ENCODE peak calls at places on chromosomes 6 and 20, in ten cellular contexts. One of them, this sample, is unnamed.

GRCh38 chr6:35804996-35805736 is at the start of gene LHFPL5:
- DNase-seq in keratinocyte: no peak
- DNase-seq in AG04450: no peak
- DNase-seq in CD8-positive, alpha-beta T cell: peak
- DNase-seq in breast epithelium: no peak
- DNase-seq in prostate gland: no peak
- DNase-seq in heart right ventricle: peak
- DNase-seq in vagina: no peak
- DNase-seq in cardiac muscle cell: peak
- DNase-seq in adrenal gland: no peak
- DNase-seq in this sample: peak

GRCh38 chr6:75205776-75206334 is at the start of gene COL12A1:
- DNase-seq in keratinocyte: peak
- DNase-seq in AG04450: peak
- DNase-seq in CD8-positive, alpha-beta T cell: no peak
- DNase-seq in breast epithelium: peak
- DNase-seq in prostate gland: peak
- DNase-seq in heart right ventricle: peak
- DNase-seq in vagina: peak
- DNase-seq in cardiac muscle cell: peak
- DNase-seq in adrenal gland: peak
- DNase-seq in this sample: peak

GRCh38 chr6:148952147-148953041 is 205.6 kb downstream of the UST start:
- DNase-seq in keratinocyte: no peak
- DNase-seq in AG04450: no peak
- DNase-seq in CD8-positive, alpha-beta T cell: no peak
- DNase-seq in breast epithelium: no peak
- DNase-seq in prostate gland: no peak
- DNase-seq in heart right ventricle: no peak
- DNase-seq in vagina: no peak
- DNase-seq in cardiac muscle cell: no peak
- DNase-seq in adrenal gland: no peak
- DNase-seq in this sample: no peak

GRCh38 chr20:21981607-21982344 is 276.3 kb downstream of the PAX1 start:
- DNase-seq in keratinocyte: no peak
- DNase-seq in AG04450: no peak
- DNase-seq in CD8-positive, alpha-beta T cell: no peak
- DNase-seq in breast epithelium: no peak
- DNase-seq in prostate gland: no peak
- DNase-seq in heart right ventricle: no peak
- DNase-seq in vagina: no peak
- DNase-seq in cardiac muscle cell: no peak
- DNase-seq in adrenal gland: no peak
- DNase-seq in this sample: no peak

GRCh38 chr20:62977613-62978558 is 25.4 kb downstream of the SLC17A9 start:
- DNase-seq in keratinocyte: no peak
- DNase-seq in AG04450: no peak
- DNase-seq in CD8-positive, alpha-beta T cell: peak
- DNase-seq in breast epithelium: no peak
- DNase-seq in prostate gland: no peak
- DNase-seq in heart right ventricle: no peak
- DNase-seq in vagina: no peak
- DNase-seq in cardiac muscle cell: no peak
- DNase-seq in adrenal gland: no peak
- DNase-seq in this sample: peak

GRCh38 chr20:18380908-18381529 is 85.8 kb downstream of the DZANK1 start:
- DNase-seq in keratinocyte: no peak
- DNase-seq in AG04450: no peak
- DNase-seq in CD8-positive, alpha-beta T cell: no peak
- DNase-seq in breast epithelium: no peak
- DNase-seq in prostate gland: no peak
- DNase-seq in heart right ventricle: no peak
- DNase-seq in vagina: no peak
- DNase-seq in cardiac muscle cell: no peak
- DNase-seq in adrenal gland: no peak
- DNase-seq in this sample: no peak

GRCh38 chr20:46545077-46545826 is 5.2 kb downstream of the OCSTAMP start:
- DNase-seq in keratinocyte: no peak
- DNase-seq in AG04450: no peak
- DNase-seq in CD8-positive, alpha-beta T cell: no peak
- DNase-seq in breast epithelium: no peak
- DNase-seq in prostate gland: no peak
- DNase-seq in heart right ventricle: no peak
- DNase-seq in vagina: no peak
- DNase-seq in cardiac muscle cell: no peak
- DNase-seq in adrenal gland: no peak
- DNase-seq in this sample: no peak

GRCh38 chr6:46190889-46191288 is 20.1 kb upstream of the ENPP5 start:
- DNase-seq in keratinocyte: no peak
- DNase-seq in AG04450: no peak
- DNase-seq in CD8-positive, alpha-beta T cell: no peak
- DNase-seq in breast epithelium: no peak
- DNase-seq in prostate gland: no peak
- DNase-seq in heart right ventricle: no peak
- DNase-seq in vagina: no peak
- DNase-seq in cardiac muscle cell: peak
- DNase-seq in adrenal gland: no peak
- DNase-seq in this sample: no peak

GRCh38 chr6:48281217-48281616 is 170.2 kb upstream of the PTCHD4 start:
- DNase-seq in keratinocyte: no peak
- DNase-seq in AG04450: no peak
- DNase-seq in CD8-positive, alpha-beta T cell: no peak
- DNase-seq in breast epithelium: no peak
- DNase-seq in prostate gland: no peak
- DNase-seq in heart right ventricle: no peak
- DNase-seq in vagina: no peak
- DNase-seq in cardiac muscle cell: no peak
- DNase-seq in adrenal gland: no peak
- DNase-seq in this sample: no peak

GRCh38 chr6:25278914-25279747 is at the start of gene CARMIL1:
- DNase-seq in keratinocyte: no peak
- DNase-seq in AG04450: no peak
- DNase-seq in CD8-positive, alpha-beta T cell: peak
- DNase-seq in breast epithelium: peak
- DNase-seq in prostate gland: peak
- DNase-seq in heart right ventricle: peak
- DNase-seq in vagina: no peak
- DNase-seq in cardiac muscle cell: peak
- DNase-seq in adrenal gland: peak
- DNase-seq in this sample: peak

GRCh38 chr6:108497883-108498282 is 62.8 kb upstream of the FOXO3 start:
- DNase-seq in keratinocyte: no peak
- DNase-seq in AG04450: no peak
- DNase-seq in CD8-positive, alpha-beta T cell: no peak
- DNase-seq in breast epithelium: no peak
- DNase-seq in prostate gland: no peak
- DNase-seq in heart right ventricle: no peak
- DNase-seq in vagina: no peak
- DNase-seq in cardiac muscle cell: peak
- DNase-seq in adrenal gland: peak
- DNase-seq in this sample: no peak

DNA sequence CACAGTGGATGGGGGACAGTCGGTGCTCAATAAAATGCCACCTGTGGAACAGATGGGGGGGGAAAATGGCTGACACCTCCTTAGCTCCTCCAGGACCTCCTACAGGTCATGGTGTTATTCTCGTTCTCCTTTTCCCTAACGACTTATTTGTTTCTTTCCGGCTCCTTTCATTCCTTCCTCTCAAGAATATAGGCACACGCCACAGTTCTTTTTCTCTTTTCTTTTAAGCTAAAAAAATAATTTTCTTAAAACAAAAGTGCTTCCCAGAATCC is 1.4 kb upstream of the RNASET2 start:
- DNase-seq in keratinocyte: no peak
- DNase-seq in AG04450: no peak
- DNase-seq in CD8-positive, alpha-beta T cell: no peak
- DNase-seq in breast epithelium: no peak
- DNase-seq in prostate gland: no peak
- DNase-seq in heart right ventricle: no peak
- DNase-seq in vagina: no peak
- DNase-seq in cardiac muscle cell: no peak
- DNase-seq in adrenal gland: no peak
- DNase-seq in this sample: no peak
- H3K27ac ChIP-seq in keratinocyte: no peak
- H3K27ac ChIP-seq in AG04450: no peak
- H3K27ac ChIP-seq in CD8-positive, alpha-beta T cell: peak
- H3K27ac ChIP-seq in breast epithelium: peak
- H3K27ac ChIP-seq in prostate gland: peak
- H3K27ac ChIP-seq in heart right ventricle: no peak
- H3K27ac ChIP-seq in vagina: peak
- H3K27ac ChIP-seq in cardiac muscle cell: no peak
- H3K27ac ChIP-seq in adrenal gland: no peak
- H3K27ac ChIP-seq in this sample: peak

DNA sequence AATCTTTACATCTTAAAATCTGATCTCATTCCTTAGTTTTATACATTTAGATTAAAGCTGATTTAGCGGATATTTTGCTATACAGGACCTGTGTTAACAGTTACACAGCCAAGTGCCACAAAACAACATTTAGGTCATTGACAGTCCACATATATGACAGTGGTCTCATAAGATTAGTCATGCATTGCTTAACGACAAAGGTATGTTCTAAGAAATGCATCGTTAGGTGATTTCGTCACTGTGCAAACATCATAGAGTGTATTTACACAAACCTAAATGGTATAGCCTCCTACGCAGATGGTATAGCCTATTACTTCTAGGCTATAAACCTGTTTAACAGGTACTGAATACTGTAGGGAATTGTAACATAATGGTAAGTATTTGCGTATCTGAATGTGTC is 21.6 kb downstream of the ADGRG6 start:
- DNase-seq in keratinocyte: no peak
- DNase-seq in AG04450: no peak
- DNase-seq in CD8-positive, alpha-beta T cell: no peak
- DNase-seq in breast epithelium: no peak
- DNase-seq in prostate gland: no peak
- DNase-seq in heart right ventricle: no peak
- DNase-seq in vagina: no peak
- DNase-seq in cardiac muscle cell: no peak
- DNase-seq in adrenal gland: no peak
- DNase-seq in this sample: no peak
- H3K27ac ChIP-seq in keratinocyte: no peak
- H3K27ac ChIP-seq in AG04450: no peak
- H3K27ac ChIP-seq in CD8-positive, alpha-beta T cell: no peak
- H3K27ac ChIP-seq in breast epithelium: no peak
- H3K27ac ChIP-seq in prostate gland: no peak
- H3K27ac ChIP-seq in heart right ventricle: no peak
- H3K27ac ChIP-seq in vagina: no peak
- H3K27ac ChIP-seq in cardiac muscle cell: no peak
- H3K27ac ChIP-seq in adrenal gland: no peak
- H3K27ac ChIP-seq in this sample: no peak

DNA sequence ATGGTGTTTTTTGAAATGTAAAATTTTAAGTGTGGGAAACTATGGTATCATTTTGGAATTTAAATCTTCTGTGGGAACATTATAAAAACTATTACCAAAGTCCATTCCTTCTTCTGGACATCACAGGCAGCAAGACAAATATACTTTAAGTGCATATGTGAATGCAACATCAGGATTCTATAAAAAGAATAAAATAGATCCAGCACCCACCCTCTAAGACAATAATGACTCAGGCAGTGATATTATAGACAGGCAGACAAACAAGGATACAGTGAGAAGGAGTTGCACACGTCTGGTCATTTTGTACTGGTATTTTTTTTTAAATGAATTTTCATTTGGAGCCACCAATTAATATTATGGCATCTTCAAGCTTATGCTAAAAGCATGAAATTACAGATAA is 21.1 kb upstream of the NEDD9 start:
- DNase-seq in keratinocyte: no peak
- DNase-seq in AG04450: no peak
- DNase-seq in CD8-positive, alpha-beta T cell: no peak
- DNase-seq in breast epithelium: no peak
- DNase-seq in prostate gland: no peak
- DNase-seq in heart right ventricle: no peak
- DNase-seq in vagina: no peak
- DNase-seq in cardiac muscle cell: no peak
- DNase-seq in adrenal gland: no peak
- DNase-seq in this sample: no peak
- H3K27ac ChIP-seq in keratinocyte: no peak
- H3K27ac ChIP-seq in AG04450: no peak
- H3K27ac ChIP-seq in CD8-positive, alpha-beta T cell: no peak
- H3K27ac ChIP-seq in breast epithelium: no peak
- H3K27ac ChIP-seq in prostate gland: no peak
- H3K27ac ChIP-seq in heart right ventricle: no peak
- H3K27ac ChIP-seq in vagina: no peak
- H3K27ac ChIP-seq in cardiac muscle cell: no peak
- H3K27ac ChIP-seq in adrenal gland: no peak
- H3K27ac ChIP-seq in this sample: no peak

DNA sequence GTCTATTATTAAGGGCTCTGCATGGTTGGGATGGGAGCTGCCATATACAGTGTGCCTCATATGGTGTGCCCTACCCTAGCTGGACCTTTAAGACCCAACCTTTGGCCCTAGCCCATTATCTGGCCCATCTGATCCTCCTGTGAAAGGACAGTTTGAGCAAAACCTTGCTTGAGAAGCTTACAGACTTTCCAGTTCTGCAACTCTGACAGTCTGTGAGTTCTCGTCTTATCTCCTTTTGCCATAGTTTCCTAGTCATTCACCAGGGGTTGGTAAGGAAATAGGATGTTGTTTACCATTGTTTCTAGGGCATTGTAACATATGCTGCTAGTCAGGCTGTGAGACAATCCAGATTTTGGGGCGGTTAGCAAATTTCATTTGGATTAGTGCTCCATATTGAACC is 17.2 kb downstream of the CTNNBL1 start:
- DNase-seq in keratinocyte: no peak
- DNase-seq in AG04450: no peak
- DNase-seq in CD8-positive, alpha-beta T cell: no peak
- DNase-seq in breast epithelium: no peak
- DNase-seq in prostate gland: no peak
- DNase-seq in heart right ventricle: no peak
- DNase-seq in vagina: no peak
- DNase-seq in cardiac muscle cell: no peak
- DNase-seq in adrenal gland: no peak
- DNase-seq in this sample: no peak
- H3K27ac ChIP-seq in keratinocyte: no peak
- H3K27ac ChIP-seq in AG04450: no peak
- H3K27ac ChIP-seq in CD8-positive, alpha-beta T cell: no peak
- H3K27ac ChIP-seq in breast epithelium: no peak
- H3K27ac ChIP-seq in prostate gland: peak
- H3K27ac ChIP-seq in heart right ventricle: peak
- H3K27ac ChIP-seq in vagina: no peak
- H3K27ac ChIP-seq in cardiac muscle cell: no peak
- H3K27ac ChIP-seq in adrenal gland: no peak
- H3K27ac ChIP-seq in this sample: no peak

GRCh38 chr20:19588731-19589130 is 169.3 kb upstream of the RIN2 start:
- DNase-seq in keratinocyte: no peak
- DNase-seq in AG04450: no peak
- DNase-seq in CD8-positive, alpha-beta T cell: no peak
- DNase-seq in breast epithelium: no peak
- DNase-seq in prostate gland: peak
- DNase-seq in heart right ventricle: no peak
- DNase-seq in vagina: no peak
- DNase-seq in cardiac muscle cell: no peak
- DNase-seq in adrenal gland: no peak
- DNase-seq in this sample: no peak
- H3K27ac ChIP-seq in keratinocyte: no peak
- H3K27ac ChIP-seq in AG04450: no peak
- H3K27ac ChIP-seq in CD8-positive, alpha-beta T cell: no peak
- H3K27ac ChIP-seq in breast epithelium: no peak
- H3K27ac ChIP-seq in prostate gland: no peak
- H3K27ac ChIP-seq in heart right ventricle: no peak
- H3K27ac ChIP-seq in vagina: no peak
- H3K27ac ChIP-seq in cardiac muscle cell: no peak
- H3K27ac ChIP-seq in adrenal gland: no peak
- H3K27ac ChIP-seq in this sample: no peak

This sample was measured in CD4-positive, alpha-beta memory T cell.